ENCODE peak calls at places on chromosomes 4 and X, in nine cellular contexts. One of them, this sample, is unnamed.
A peak's percentile ranks its signal among the peaks of the same experiment; 100 is the strongest.

GRCh38 chr4:121057466-121057911 is 14.8 kb downstream of the NDNF start:
- DNase-seq in mesendoderm: peak; percentile 53
- DNase-seq in Karpas-422: no peak
- DNase-seq in esophagus squamous epithelium: no peak
- DNase-seq in A549: no peak
- DNase-seq in kidney epithelial cell: no peak
- DNase-seq in tibial nerve: no peak
- DNase-seq in small intestine: no peak
- DNase-seq in psoas muscle: no peak
- DNase-seq in this sample: no peak

GRCh38 chr4:18021470-18021719 is 160 bp downstream of the LCORL start:
- DNase-seq in mesendoderm: no peak
- DNase-seq in Karpas-422: no peak
- DNase-seq in esophagus squamous epithelium: no peak
- DNase-seq in A549: no peak
- DNase-seq in kidney epithelial cell: no peak
- DNase-seq in tibial nerve: peak; percentile 6
- DNase-seq in small intestine: no peak
- DNase-seq in psoas muscle: no peak
- DNase-seq in this sample: no peak

GRCh38 chrX:10725071-10725470 is 104.7 kb upstream of the MID1 start:
- DNase-seq in mesendoderm: peak; percentile 28
- DNase-seq in Karpas-422: no peak
- DNase-seq in esophagus squamous epithelium: no peak
- DNase-seq in A549: peak; percentile 26
- DNase-seq in kidney epithelial cell: no peak
- DNase-seq in tibial nerve: no peak
- DNase-seq in small intestine: no peak
- DNase-seq in psoas muscle: no peak
- DNase-seq in this sample: no peak

GRCh38 chr4:110632506-110633357 is 9.9 kb upstream of the PITX2 start:
- DNase-seq in mesendoderm: peak; percentile 58
- DNase-seq in Karpas-422: no peak
- DNase-seq in esophagus squamous epithelium: no peak
- DNase-seq in A549: no peak
- DNase-seq in kidney epithelial cell: no peak
- DNase-seq in tibial nerve: no peak
- DNase-seq in small intestine: no peak
- DNase-seq in psoas muscle: no peak
- DNase-seq in this sample: no peak

GRCh38 chr4:88765729-88766128 is 68.1 kb upstream of the NAP1L5 start:
- DNase-seq in mesendoderm: peak; percentile 42
- DNase-seq in Karpas-422: no peak
- DNase-seq in esophagus squamous epithelium: no peak
- DNase-seq in A549: peak; percentile 15
- DNase-seq in kidney epithelial cell: peak; percentile 73
- DNase-seq in tibial nerve: no peak
- DNase-seq in small intestine: no peak
- DNase-seq in psoas muscle: peak; percentile 67
- DNase-seq in this sample: no peak

GRCh38 chrX:109793191-109793590 is 60.1 kb upstream of the ACSL4 start:
- DNase-seq in mesendoderm: peak; percentile 0
- DNase-seq in Karpas-422: no peak
- DNase-seq in esophagus squamous epithelium: no peak
- DNase-seq in A549: no peak
- DNase-seq in kidney epithelial cell: no peak
- DNase-seq in tibial nerve: no peak
- DNase-seq in small intestine: no peak
- DNase-seq in psoas muscle: no peak
- DNase-seq in this sample: no peak

GRCh38 chr4:98987720-98988119 is 7.8 kb upstream of the METAP1 start:
- DNase-seq in mesendoderm: no peak
- DNase-seq in Karpas-422: no peak
- DNase-seq in esophagus squamous epithelium: no peak
- DNase-seq in A549: no peak
- DNase-seq in kidney epithelial cell: no peak
- DNase-seq in tibial nerve: no peak
- DNase-seq in small intestine: no peak
- DNase-seq in psoas muscle: no peak
- DNase-seq in this sample: no peak

GRCh38 chrX:80828232-80828631 is 18.6 kb upstream of the BRWD3 start:
- DNase-seq in mesendoderm: no peak
- DNase-seq in Karpas-422: no peak
- DNase-seq in esophagus squamous epithelium: no peak
- DNase-seq in A549: no peak
- DNase-seq in kidney epithelial cell: no peak
- DNase-seq in tibial nerve: no peak
- DNase-seq in small intestine: no peak
- DNase-seq in psoas muscle: no peak
- DNase-seq in this sample: no peak

GRCh38 chr4:55122235-55122634 is 3.2 kb downstream of the KDR start:
- DNase-seq in mesendoderm: no peak
- DNase-seq in Karpas-422: peak; percentile 12
- DNase-seq in esophagus squamous epithelium: no peak
- DNase-seq in A549: no peak
- DNase-seq in kidney epithelial cell: no peak
- DNase-seq in tibial nerve: no peak
- DNase-seq in small intestine: no peak
- DNase-seq in psoas muscle: no peak
- DNase-seq in this sample: no peak
- H3K4me3 ChIP-seq in mesendoderm: no peak overlapping the region
- H3K4me3 ChIP-seq in Karpas-422: no peak overlapping the region
- H3K4me3 ChIP-seq in esophagus squamous epithelium: peak overlapping the region; percentile 52
- H3K4me3 ChIP-seq in A549: no peak overlapping the region
- H3K4me3 ChIP-seq in kidney epithelial cell: no peak overlapping the region
- H3K4me3 ChIP-seq in tibial nerve: no peak overlapping the region
- H3K4me3 ChIP-seq in small intestine: no peak overlapping the region
- H3K4me3 ChIP-seq in psoas muscle: peak overlapping the region; percentile 65
- H3K4me3 ChIP-seq in this sample: peak overlapping the region; percentile 85

GRCh38 chr4:9996319-9997110 is 24.8 kb downstream of the SLC2A9 start:
- DNase-seq in mesendoderm: no peak
- DNase-seq in Karpas-422: no peak
- DNase-seq in esophagus squamous epithelium: no peak
- DNase-seq in A549: no peak
- DNase-seq in kidney epithelial cell: no peak
- DNase-seq in tibial nerve: no peak
- DNase-seq in small intestine: peak; percentile 94
- DNase-seq in psoas muscle: no peak
- DNase-seq in this sample: no peak
- H3K4me3 ChIP-seq in mesendoderm: no peak overlapping the region
- H3K4me3 ChIP-seq in Karpas-422: no peak overlapping the region
- H3K4me3 ChIP-seq in esophagus squamous epithelium: no peak overlapping the region
- H3K4me3 ChIP-seq in A549: no peak overlapping the region
- H3K4me3 ChIP-seq in kidney epithelial cell: no peak overlapping the region
- H3K4me3 ChIP-seq in tibial nerve: no peak overlapping the region
- H3K4me3 ChIP-seq in small intestine: no peak overlapping the region
- H3K4me3 ChIP-seq in psoas muscle: no peak overlapping the region
- H3K4me3 ChIP-seq in this sample: no peak overlapping the region

DNA sequence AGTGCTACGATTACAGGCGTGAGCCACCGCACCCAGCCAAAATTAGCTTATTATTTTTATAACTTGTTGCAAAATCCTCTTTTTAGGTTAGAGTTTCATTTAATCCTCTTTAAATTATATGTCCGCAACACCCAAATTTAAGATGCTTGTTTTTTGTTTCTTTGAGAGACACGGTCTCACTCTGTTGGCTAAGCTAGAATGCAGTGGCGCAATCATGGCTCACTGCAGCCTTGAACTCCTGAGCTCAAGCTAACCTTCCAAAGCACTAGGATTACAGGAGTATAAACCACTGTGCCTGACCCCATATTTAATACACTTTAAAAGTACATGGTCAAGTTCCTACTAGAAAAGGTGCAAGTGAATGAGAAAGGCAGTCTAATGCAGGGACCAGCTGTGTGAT is 2.2 kb downstream of the RBBP7 start:
- DNase-seq in mesendoderm: no peak
- DNase-seq in Karpas-422: no peak
- DNase-seq in esophagus squamous epithelium: no peak
- DNase-seq in A549: no peak
- DNase-seq in kidney epithelial cell: no peak
- DNase-seq in tibial nerve: no peak
- DNase-seq in small intestine: no peak
- DNase-seq in psoas muscle: no peak
- DNase-seq in this sample: no peak
- H3K4me3 ChIP-seq in mesendoderm: no peak overlapping the region
- H3K4me3 ChIP-seq in Karpas-422: peak overlapping the region; percentile 67
- H3K4me3 ChIP-seq in esophagus squamous epithelium: peak overlapping the region; percentile 72
- H3K4me3 ChIP-seq in A549: peak overlapping the region; percentile 81
- H3K4me3 ChIP-seq in kidney epithelial cell: no peak overlapping the region
- H3K4me3 ChIP-seq in tibial nerve: no peak overlapping the region
- H3K4me3 ChIP-seq in small intestine: no peak overlapping the region
- H3K4me3 ChIP-seq in psoas muscle: peak overlapping the region; percentile 79
- H3K4me3 ChIP-seq in this sample: no peak overlapping the region

GRCh38 chr4:123444298-123444731 is 47.7 kb downstream of the SPRY1 start:
- DNase-seq in mesendoderm: peak; percentile 94
- DNase-seq in Karpas-422: no peak
- DNase-seq in esophagus squamous epithelium: no peak
- DNase-seq in A549: no peak
- DNase-seq in kidney epithelial cell: peak; percentile 25
- DNase-seq in tibial nerve: peak; percentile 7
- DNase-seq in small intestine: peak; percentile 90
- DNase-seq in psoas muscle: no peak
- DNase-seq in this sample: peak; percentile 93
- H3K4me3 ChIP-seq in mesendoderm: no peak overlapping the region
- H3K4me3 ChIP-seq in Karpas-422: no peak overlapping the region
- H3K4me3 ChIP-seq in esophagus squamous epithelium: no peak overlapping the region
- H3K4me3 ChIP-seq in A549: no peak overlapping the region
- H3K4me3 ChIP-seq in kidney epithelial cell: no peak overlapping the region
- H3K4me3 ChIP-seq in tibial nerve: no peak overlapping the region
- H3K4me3 ChIP-seq in small intestine: no peak overlapping the region
- H3K4me3 ChIP-seq in psoas muscle: peak overlapping the region; percentile 6
- H3K4me3 ChIP-seq in this sample: no peak overlapping the region

DNA sequence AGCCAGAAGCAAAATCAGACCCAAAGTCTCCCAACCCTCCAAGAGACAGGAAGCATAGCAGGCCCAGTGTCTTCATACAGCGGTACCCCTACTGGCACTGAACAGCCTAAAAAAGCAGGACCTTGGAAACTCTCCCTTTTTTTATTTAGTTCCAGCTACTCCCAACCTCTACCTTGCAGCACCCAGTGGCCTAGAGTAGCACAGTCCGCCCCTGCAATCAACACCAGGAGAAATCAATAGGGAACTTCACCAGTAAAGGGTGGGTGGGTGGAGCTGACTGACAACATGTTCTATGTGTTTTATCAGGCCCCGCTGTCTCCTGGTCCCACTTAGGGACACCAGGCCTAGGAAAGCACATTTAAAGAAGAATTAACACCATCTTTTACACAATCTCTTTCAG is 378.5 kb upstream of the CT83 start:
- DNase-seq in mesendoderm: peak; percentile 29
- DNase-seq in Karpas-422: no peak
- DNase-seq in esophagus squamous epithelium: no peak
- DNase-seq in A549: no peak
- DNase-seq in kidney epithelial cell: no peak
- DNase-seq in tibial nerve: no peak
- DNase-seq in small intestine: no peak
- DNase-seq in psoas muscle: no peak
- DNase-seq in this sample: no peak
- H3K4me3 ChIP-seq in mesendoderm: no peak overlapping the region
- H3K4me3 ChIP-seq in Karpas-422: no peak overlapping the region
- H3K4me3 ChIP-seq in esophagus squamous epithelium: no peak overlapping the region
- H3K4me3 ChIP-seq in A549: no peak overlapping the region
- H3K4me3 ChIP-seq in kidney epithelial cell: no peak overlapping the region
- H3K4me3 ChIP-seq in tibial nerve: no peak overlapping the region
- H3K4me3 ChIP-seq in small intestine: no peak overlapping the region
- H3K4me3 ChIP-seq in psoas muscle: no peak overlapping the region
- H3K4me3 ChIP-seq in this sample: no peak overlapping the region

GRCh38 chrX:31589503-31589902 is 517.7 kb upstream of the FTHL17 start:
- DNase-seq in mesendoderm: no peak
- DNase-seq in Karpas-422: no peak
- DNase-seq in esophagus squamous epithelium: no peak
- DNase-seq in A549: no peak
- DNase-seq in kidney epithelial cell: no peak
- DNase-seq in tibial nerve: no peak
- DNase-seq in small intestine: no peak
- DNase-seq in psoas muscle: no peak
- DNase-seq in this sample: no peak
- H3K4me3 ChIP-seq in mesendoderm: no peak overlapping the region
- H3K4me3 ChIP-seq in Karpas-422: no peak overlapping the region
- H3K4me3 ChIP-seq in esophagus squamous epithelium: no peak overlapping the region
- H3K4me3 ChIP-seq in A549: no peak overlapping the region
- H3K4me3 ChIP-seq in kidney epithelial cell: no peak overlapping the region
- H3K4me3 ChIP-seq in tibial nerve: no peak overlapping the region
- H3K4me3 ChIP-seq in small intestine: no peak overlapping the region
- H3K4me3 ChIP-seq in psoas muscle: no peak overlapping the region
- H3K4me3 ChIP-seq in this sample: no peak overlapping the region

DNA sequence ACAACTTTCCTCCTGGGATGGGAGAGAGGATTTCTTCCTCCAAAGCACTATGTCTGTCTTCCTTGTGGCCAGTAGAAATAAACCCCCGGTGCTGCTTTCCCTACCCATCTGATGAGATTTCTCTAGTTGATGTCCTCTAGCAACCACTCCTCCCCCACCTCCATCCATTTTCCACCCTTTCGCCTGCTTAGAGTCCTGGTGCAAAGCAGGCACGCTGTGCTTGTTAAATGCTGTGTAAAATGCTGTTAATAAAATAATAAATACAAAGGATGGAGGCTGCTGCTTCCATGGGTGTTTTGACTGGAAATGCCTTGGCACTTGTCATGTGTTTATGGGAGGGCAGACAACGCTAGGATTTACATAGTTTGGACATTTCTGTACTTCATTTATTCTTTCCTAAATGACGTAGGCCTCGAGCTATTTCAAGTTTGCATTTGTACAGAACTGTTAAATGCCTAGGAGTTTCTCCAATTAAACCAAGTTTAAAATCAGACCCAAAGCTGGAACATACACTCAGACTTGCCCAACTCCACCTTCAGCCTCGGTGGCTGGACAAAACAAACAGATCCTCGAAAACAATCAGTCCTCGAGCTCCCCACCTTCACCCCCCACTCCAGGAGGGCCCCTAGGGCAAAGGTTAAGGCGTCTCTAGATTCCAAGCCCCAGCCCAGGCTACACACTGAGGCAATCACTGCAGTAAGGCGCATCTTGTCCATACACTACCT is 10.0 kb downstream of the BCOR start:
- DNase-seq in mesendoderm: no peak
- DNase-seq in Karpas-422: no peak
- DNase-seq in esophagus squamous epithelium: no peak
- DNase-seq in A549: no peak
- DNase-seq in kidney epithelial cell: no peak
- DNase-seq in tibial nerve: no peak
- DNase-seq in small intestine: no peak
- DNase-seq in psoas muscle: no peak
- DNase-seq in this sample: no peak
- H3K4me3 ChIP-seq in mesendoderm: no peak overlapping the region
- H3K4me3 ChIP-seq in Karpas-422: no peak overlapping the region
- H3K4me3 ChIP-seq in esophagus squamous epithelium: no peak overlapping the region
- H3K4me3 ChIP-seq in A549: no peak overlapping the region
- H3K4me3 ChIP-seq in kidney epithelial cell: no peak overlapping the region
- H3K4me3 ChIP-seq in tibial nerve: no peak overlapping the region
- H3K4me3 ChIP-seq in small intestine: no peak overlapping the region
- H3K4me3 ChIP-seq in psoas muscle: no peak overlapping the region
- H3K4me3 ChIP-seq in this sample: no peak overlapping the region

GRCh38 chr4:158941321-158941720 is 161.6 kb upstream of the RAPGEF2 start:
- DNase-seq in mesendoderm: no peak
- DNase-seq in Karpas-422: no peak
- DNase-seq in esophagus squamous epithelium: no peak
- DNase-seq in A549: no peak
- DNase-seq in kidney epithelial cell: no peak
- DNase-seq in tibial nerve: no peak
- DNase-seq in small intestine: no peak
- DNase-seq in psoas muscle: no peak
- DNase-seq in this sample: no peak
- H3K4me3 ChIP-seq in mesendoderm: no peak overlapping the region
- H3K4me3 ChIP-seq in Karpas-422: no peak overlapping the region
- H3K4me3 ChIP-seq in esophagus squamous epithelium: no peak overlapping the region
- H3K4me3 ChIP-seq in A549: no peak overlapping the region
- H3K4me3 ChIP-seq in kidney epithelial cell: no peak overlapping the region
- H3K4me3 ChIP-seq in tibial nerve: no peak overlapping the region
- H3K4me3 ChIP-seq in small intestine: no peak overlapping the region
- H3K4me3 ChIP-seq in psoas muscle: no peak overlapping the region
- H3K4me3 ChIP-seq in this sample: no peak overlapping the region

GRCh38 chr4:1403591-1404572 is 2.4 kb downstream of the NKX1-1 start:
- DNase-seq in mesendoderm: no peak
- DNase-seq in Karpas-422: no peak
- DNase-seq in esophagus squamous epithelium: no peak
- DNase-seq in A549: no peak
- DNase-seq in kidney epithelial cell: no peak
- DNase-seq in tibial nerve: no peak
- DNase-seq in small intestine: no peak
- DNase-seq in psoas muscle: no peak
- DNase-seq in this sample: no peak
- H3K4me3 ChIP-seq in mesendoderm: no peak overlapping the region
- H3K4me3 ChIP-seq in Karpas-422: no peak overlapping the region
- H3K4me3 ChIP-seq in esophagus squamous epithelium: peak overlapping the region; percentile 24
- H3K4me3 ChIP-seq in A549: no peak overlapping the region
- H3K4me3 ChIP-seq in kidney epithelial cell: no peak overlapping the region
- H3K4me3 ChIP-seq in tibial nerve: no peak overlapping the region
- H3K4me3 ChIP-seq in small intestine: no peak overlapping the region
- H3K4me3 ChIP-seq in psoas muscle: peak overlapping the region; percentile 18
- H3K4me3 ChIP-seq in this sample: no peak overlapping the region

This sample was measured in cardiac muscle cell.